ENCODE peak calls at places on chromosomes 11 and 22, in four cellular contexts. Y is GM23248, H is fibroblast of lung, L is HCT116. G is an unnamed sample.

GRCh38 chr11:65493367-65494176 is 5.3 kb upstream of the MALAT1 start:
- DNase-seq in Y (peak; percentile 99), H (peak; percentile 99), L (peak; percentile 94), G (peak; percentile 92)

GRCh38 chr11:126304457-126305072 is 705 bp downstream of the DCPS start:
- DNase-seq in Y (no peak), H (no peak), L (no peak), G (peak; percentile 56)

GRCh38 chr11:115257286-115258077 is 246.7 kb downstream of the CADM1 start:
- DNase-seq in Y (no peak), H (no peak), L (no peak), G (no peak)

GRCh38 chr22:38871360-38872171 is 450 bp downstream of the CBX6 start:
- DNase-seq in Y (peak; percentile 64), H (no peak), L (no peak), G (peak; percentile 94)

GRCh38 chr11:86486261-86487030 is 111.8 kb downstream of the CCDC81 start:
- DNase-seq in Y (no peak), H (peak; percentile 24), L (no peak), G (no peak)

GRCh38 chr11:9802291-9802861 is 138.5 kb downstream of the SWAP70 start:
- DNase-seq in Y (peak; percentile 90), H (peak; percentile 91), L (no peak), G (no peak)

GRCh38 chr11:64652586-64653387 is 61.8 kb downstream of the SLC22A12 start:
- DNase-seq in Y (peak; percentile 75), H (peak; percentile 42), L (peak; percentile 63), G (peak; percentile 97)

GRCh38 chr11:101444164-101444563 is 139.6 kb downstream of the TRPC6 start:
- DNase-seq in Y (no peak), H (no peak), L (no peak), G (no peak)

GRCh38 chr11:61553373-61554171 is 27.3 kb downstream of the SYT7 start:
- DNase-seq in Y (no peak), H (no peak), L (no peak), G (peak; percentile 80)

GRCh38 chr11:94638278-94638901 is 71.2 kb downstream of the PIWIL4 start:
- DNase-seq in Y (peak; percentile 24), H (peak; percentile 20), L (no peak), G (no peak)

GRCh38 chr22:29342577-29343312 is 27.2 kb upstream of the RASL10A start:
- DNase-seq in Y (no peak), H (peak; percentile 6), L (no peak), G (peak; percentile 70)

GRCh38 chr22:32206774-32207758 is 2.2 kb upstream of the RFPL2 start:
- DNase-seq in Y (peak; percentile 33), H (peak; percentile 6), L (peak; percentile 56), G (peak; percentile 72)

GRCh38 chr22:41841085-41841712 is 8.3 kb downstream of the SREBF2 start:
- DNase-seq in Y (no peak), H (no peak), L (no peak), G (peak; percentile 58)

GRCh38 chr11:62573006-62573591 is 592 bp downstream of the EEF1G start:
- DNase-seq in Y (peak; percentile 65), H (no peak), L (no peak), G (peak; percentile 71)

GRCh38 chr11:118436639-118437045 is 350 bp downstream of the KMT2A start:
- DNase-seq in Y (peak; percentile 69), H (peak; percentile 21), L (no peak), G (no peak)

GRCh38 chr11:119089319-119089718 is 4.6 kb downstream of the HMBS start:
- DNase-seq in Y (no peak), H (no peak), L (no peak), G (peak; percentile 26)

GRCh38 chr22:46777609-46777970 is 15.1 kb downstream of the TBC1D22A start:
- DNase-seq in Y (no peak), H (no peak), L (no peak), G (no peak)

GRCh38 chr22:26800858-26801257 is 143.5 kb downstream of the MIAT start:
- DNase-seq in Y (no peak), H (peak; percentile 34), L (no peak), G (peak; percentile 81)

GRCh38 chr11:85180528-85180927 is 446.6 kb downstream of the DLG2 start:
- DNase-seq in Y (no peak), H (no peak), L (no peak), G (no peak)

GRCh38 chr11:22666700-22667439 is 459 bp downstream of the GAS2 start:
- DNase-seq in Y (peak; percentile 20), H (peak; percentile 43), L (no peak), G (no peak)

GRCh38 chr22:29726104-29726503 is 6.3 kb downstream of the CABP7 start:
- DNase-seq in Y (no peak), H (no peak), L (no peak), G (no peak)

GRCh38 chr11:110432713-110433392 is 3.1 kb downstream of the FDX1 start:
- DNase-seq in Y (no peak), H (peak; percentile 30), L (no peak), G (peak; percentile 79)

GRCh38 chr22:28894320-28894719 is 10.9 kb downstream of the ZNRF3 start:
- DNase-seq in Y (no peak), H (no peak), L (no peak), G (no peak)

GRCh38 chr11:113179181-113179701 is 135.1 kb upstream of the TTC12 start:
- DNase-seq in Y (no peak), H (no peak), L (no peak), G (no peak)

GRCh38 chr11:125569913-125570621 is 790 bp downstream of the EI24 start:
- DNase-seq in Y (peak; percentile 49), H (peak; percentile 13), L (no peak), G (no peak)

GRCh38 chr11:44534215-44534711 is 31.2 kb upstream of the CD82 start:
- DNase-seq in Y (no peak), H (no peak), L (no peak), G (peak; percentile 34)

GRCh38 chr11:22832315-22833041 is 2.9 kb upstream of the SVIP start:
- DNase-seq in Y (peak; percentile 19), H (no peak), L (peak; percentile 6), G (peak; percentile 29)

GRCh38 chr11:124946735-124947141 is 7.3 kb upstream of the CCDC15 start:
- DNase-seq in Y (peak; percentile 45), H (peak; percentile 18), L (no peak), G (no peak)

GRCh38 chr11:1751999-1752906 is 1.9 kb upstream of the IFITM10 start:
- DNase-seq in Y (no peak), H (no peak), L (no peak), G (peak; percentile 89)

GRCh38 chr11:129013737-129014475 is 71.2 kb upstream of the TP53AIP1 start:
- DNase-seq in Y (no peak), H (no peak), L (no peak), G (no peak)

GRCh38 chr11:45609902-45610301 is 55.5 kb downstream of the CHST1 start:
- DNase-seq in Y (no peak), H (no peak), L (no peak), G (no peak)

GRCh38 chr11:110897035-110897434 is 184.8 kb upstream of the ARHGAP20 start:
- DNase-seq in Y (peak; percentile 90), H (peak; percentile 89), L (no peak), G (no peak)

GRCh38 chr11:135002236-135002635 is 590.2 kb upstream of the B3GAT1 start:
- DNase-seq in Y (no peak), H (no peak), L (no peak), G (no peak)

GRCh38 chr11:1101318-1102089 is 26.8 kb downstream of the MUC2 start:
- DNase-seq in Y (no peak), H (no peak), L (no peak), G (no peak)

GRCh38 chr22:38021201-38021600 is 36.0 kb upstream of the PICK1 start:
- DNase-seq in Y (no peak), H (no peak), L (no peak), G (no peak)

GRCh38 chr11:103888541-103888951 is 147.9 kb upstream of the DDI1 start:
- DNase-seq in Y (peak; percentile 10), H (peak; percentile 47), L (no peak), G (no peak)

GRCh38 chr11:61369372-61370348 is 7.5 kb downstream of the TMEM138 start:
- DNase-seq in Y (peak; percentile 84), H (peak; percentile 96), L (no peak), G (peak; percentile 92)

GRCh38 chr11:75339685-75340409 is 11.6 kb downstream of the ARRB1 start:
- DNase-seq in Y (no peak), H (no peak), L (no peak), G (peak; percentile 85)
- H3K4me1 ChIP-seq in Y (peaks cover 40% of the 10 kb centered on the region), H (peaks cover 51% of the 10 kb centered on the region), L (peaks cover 45% of the 10 kb centered on the region), G (peaks cover 45% of the 10 kb centered on the region)

DNA sequence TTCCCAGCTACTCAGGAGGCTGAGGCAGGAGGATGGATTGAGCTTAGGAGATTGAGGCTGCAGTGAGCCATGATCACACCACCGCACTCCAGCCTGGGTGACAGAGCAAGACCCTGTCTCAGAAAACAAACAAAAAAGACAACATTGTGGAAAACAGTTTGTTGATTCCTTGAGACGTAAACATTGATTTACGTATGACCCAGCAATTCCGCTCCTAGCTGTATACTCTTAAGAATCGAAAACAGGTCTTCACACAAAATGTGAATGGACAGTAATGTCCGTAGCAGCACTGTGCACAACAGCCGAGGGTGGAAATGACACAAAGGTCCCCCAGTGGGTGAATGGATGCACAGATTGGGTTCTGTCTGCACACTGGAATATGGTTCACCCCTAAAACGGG is 49.3 kb downstream of the LRP5 start:
- DNase-seq in Y (no peak), H (no peak), L (no peak), G (no peak)
- H3K4me2 ChIP-seq in Y (no peak overlapping the region), H (no peak overlapping the region), L (no peak overlapping the region), G (no peak overlapping the region)

DNA sequence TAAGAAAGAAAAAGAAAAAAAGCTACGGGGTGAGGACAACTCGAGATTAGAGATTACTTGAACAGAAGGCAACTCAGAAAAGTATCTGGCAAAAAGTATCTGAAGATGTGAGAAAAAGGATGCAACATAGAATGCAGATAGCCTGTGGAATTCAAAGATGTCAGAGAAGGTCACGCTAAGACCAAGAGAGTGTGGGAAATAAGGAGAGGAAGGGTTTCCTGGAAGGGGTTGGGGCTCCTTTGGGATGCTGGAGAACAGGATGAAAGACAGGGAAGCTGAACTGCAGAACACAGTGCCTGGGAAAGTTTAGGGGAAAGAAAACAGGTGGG is 1.2 kb downstream of the GUCY1A2 start:
- DNase-seq in Y (no peak), H (no peak), L (no peak), G (no peak)
- H3K4me3 ChIP-seq in Y (peak overlapping the region; percentile 77), H (peak overlapping the region; percentile 51), L (no peak overlapping the region), G (no peak overlapping the region)

GRCh38 chr11:73215191-73216134 is 2.6 kb upstream of the P2RY2 start:
- DNase-seq in Y (no peak), H (no peak), L (no peak), G (peak; percentile 38)
- H3K4me1 ChIP-seq in Y (no peaks in the 10 kb centered on the region), H (no peaks in the 10 kb centered on the region), L (peaks cover 23% of the 10 kb centered on the region), G (no peaks in the 10 kb centered on the region)

G was measured in osteoblast.